ENCODE peak calls at places on chromosomes 7 and 10, in eight cellular contexts. G is MCF 10A, Q is PC-9, U is OCI-LY7, M is fibroblast of lung, B is prostate gland, O is ascending aorta, T is body of pancreas. P is an unnamed sample.

GRCh38 chr7:67738958-67739357 is 742.3 kb downstream of the TYW1 start:
- DNase-seq in G (no peak), M (peak; percentile 43), Q (no peak), T (peak; percentile 35), U (no peak), O (no peak), B (peak; percentile 66), P (no peak)

GRCh38 chr10:102917314-102917961 is 656 bp upstream of the CNNM2 start:
- DNase-seq in M (peak; percentile 66), B (peak; percentile 82), Q (peak; percentile 51), G (peak; percentile 71), T (peak; percentile 83), O (peak; percentile 90), U (peak; percentile 86), P (peak; percentile 84)

GRCh38 chr7:141701489-141702046 is 398 bp downstream of the DENND11 start:
- DNase-seq in M (peak; percentile 13), B (peak; percentile 18), O (peak; percentile 71), Q (no peak), G (peak; percentile 38), U (peak; percentile 67), T (peak; percentile 51), P (peak; percentile 86)

GRCh38 chr7:77245015-77245755 is 45.6 kb upstream of the FGL2 start:
- DNase-seq in U (no peak), O (no peak), G (no peak), T (no peak), M (no peak), Q (no peak), B (no peak), P (no peak)

GRCh38 chr7:832292-832967 is at the start of gene SUN1:
- DNase-seq in T (peak; percentile 47), G (peak; percentile 90), M (peak; percentile 63), B (no peak), U (no peak), O (no peak), Q (peak; percentile 96), P (peak; percentile 75)

GRCh38 chr10:87585565-87586514 is 73.8 kb upstream of the PAPSS2 start:
- DNase-seq in M (no peak), O (no peak), T (peak; percentile 70), U (no peak), G (peak; percentile 93), B (peak; percentile 10), Q (peak; percentile 90), P (no peak)

GRCh38 chr10:78450807-78451485 is 417.3 kb downstream of the RPS24 start:
- DNase-seq in U (no peak), G (no peak), Q (no peak), T (no peak), B (no peak), O (peak; percentile 40), M (no peak), P (no peak)

GRCh38 chr10:122326385-122326784 is 48.1 kb upstream of the PLEKHA1 start:
- DNase-seq in O (no peak), G (no peak), M (no peak), U (peak; percentile 41), T (no peak), B (no peak), Q (no peak), P (peak; percentile 43)

GRCh38 chr7:116679495-116679894 is 7.5 kb downstream of the MET start:
- DNase-seq in B (no peak), T (no peak), U (no peak), M (no peak), Q (no peak), G (peak; percentile 85), O (no peak), P (peak; percentile 25)

DNA sequence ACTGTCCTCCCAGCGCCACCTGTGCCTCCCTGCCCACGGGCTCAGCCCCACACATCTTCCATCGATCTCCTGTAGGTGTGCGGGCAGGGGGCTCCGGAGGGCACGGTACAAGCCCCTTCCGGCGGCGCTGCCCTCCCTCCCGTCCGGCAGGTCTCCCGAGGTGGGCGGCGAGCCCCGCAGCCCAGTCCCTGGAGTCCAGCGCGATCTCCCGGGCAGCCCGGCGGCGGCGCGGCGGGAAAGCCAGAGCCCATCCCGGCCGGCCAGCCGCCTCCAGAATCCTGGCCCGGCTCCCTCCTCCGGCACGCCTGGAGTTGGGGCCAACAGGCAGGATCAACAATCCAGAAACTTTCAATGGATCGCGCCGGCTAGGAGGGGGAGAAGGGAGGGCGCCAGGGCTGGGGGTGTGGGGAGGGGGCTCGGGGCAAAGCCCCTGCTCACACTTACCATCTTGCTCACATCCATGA is 100.1 kb downstream of the HIP1 start:
- DNase-seq in Q (no peak), O (peak; percentile 82), T (peak; percentile 60), B (peak; percentile 42), U (no peak), M (no peak), G (peak; percentile 52), P (peak; percentile 46)
- TF ChIP-seq CTCF in Q (no peak), O (no peak), T (no peak), B (no peak), U (no peak), M (no peak), G (no peak), P (no peak)

GRCh38 chr10:97179731-97180366 is 5.9 kb downstream of the SLIT1 start:
- DNase-seq in U (no peak), O (no peak), G (no peak), M (no peak), Q (no peak), B (no peak), T (no peak), P (no peak)
- TF ChIP-seq CTCF in U (peak; percentile 14), O (no peak), G (no peak), M (no peak), Q (no peak), B (no peak), T (no peak), P (no peak)

GRCh38 chr7:108454674-108455523 is 1.3 kb downstream of the NRCAM start:
- DNase-seq in G (no peak), B (no peak), Q (no peak), O (no peak), M (peak; percentile 44), T (peak; percentile 33), U (no peak), P (peak; percentile 62)
- TF ChIP-seq CTCF in G (no peak), B (no peak), Q (no peak), O (no peak), M (no peak), T (no peak), U (no peak), P (peak; percentile 3)

GRCh38 chr7:3194501-3195141 is 106.4 kb upstream of the SDK1 start:
- DNase-seq in G (peak; percentile 34), Q (peak; percentile 98), M (peak; percentile 90), B (no peak), U (no peak), T (peak; percentile 50), O (no peak), P (no peak)
- TF ChIP-seq CTCF in G (no peak), Q (peak; percentile 69), M (no peak), B (no peak), U (no peak), T (peak; percentile 17), O (no peak), P (no peak)

GRCh38 chr7:122902751-122903495 is 16.7 kb upstream of the CADPS2 start:
- DNase-seq in T (no peak), B (no peak), U (no peak), O (no peak), G (peak; percentile 11), M (no peak), Q (no peak), P (no peak)
- TF ChIP-seq CTCF in T (no peak), B (no peak), U (peak; percentile 20), O (no peak), G (no peak), M (no peak), Q (no peak), P (no peak)

GRCh38 chr10:5343561-5343960 is 21.2 kb upstream of the UCN3 start:
- DNase-seq in U (no peak), G (peak; percentile 6), Q (no peak), M (peak; percentile 2), O (no peak), T (no peak), B (no peak), P (no peak)
- TF ChIP-seq CTCF in U (no peak), G (no peak), Q (no peak), M (no peak), O (no peak), T (no peak), B (no peak), P (no peak)

P was measured in GM13976.